ENCODE peak calls at places on chromosomes 11 and 22, in five cellular contexts. F, T, N, R and A are unnamed samples.

GRCh38 chr11:63565728-63566127 is 2.5 kb upstream of the PLAAT2 start:
- DNase-seq in F (no peak), T (no peak), N (no peak), R (no peak), A (no peak)

GRCh38 chr11:1742371-1742770 is 8.0 kb downstream of the IFITM10 start:
- DNase-seq in F (no peak), T (no peak), N (no peak), R (no peak), A (no peak)

GRCh38 chr11:45928535-45929215 is 6.2 kb downstream of the LARGE2 start:
- DNase-seq in F (no peak), T (no peak), N (no peak), R (no peak), A (no peak)

GRCh38 chr11:73461335-73461840 is 85.2 kb downstream of the RELT start:
- DNase-seq in F (peak), T (no peak), N (no peak), R (peak), A (no peak)

GRCh38 chr11:30666817-30667216 is 80.7 kb upstream of the MPPED2 start:
- DNase-seq in F (no peak), T (no peak), N (no peak), R (no peak), A (no peak)

GRCh38 chr11:11036185-11037161 is 178.6 kb upstream of the ZBED5 start:
- DNase-seq in F (peak), T (peak), N (peak), R (peak), A (peak)

GRCh38 chr11:118398797-118399564 is 2.4 kb upstream of the ATP5MG start:
- DNase-seq in F (no peak), T (peak), N (no peak), R (no peak), A (no peak)

GRCh38 chr11:119566299-119566698 is 143.3 kb upstream of the THY1 start:
- DNase-seq in F (no peak), T (no peak), N (no peak), R (no peak), A (no peak)

GRCh38 chr22:24060375-24060788 is 49.3 kb downstream of the CABIN1 start:
- DNase-seq in F (peak), T (no peak), N (peak), R (no peak), A (no peak)

GRCh38 chr22:19641983-19642451 is 72.3 kb upstream of the SEPTIN5 start:
- DNase-seq in F (no peak), T (no peak), N (no peak), R (no peak), A (no peak)

GRCh38 chr11:35293699-35294098 is 125.7 kb downstream of the SLC1A2 start:
- DNase-seq in F (no peak), T (no peak), N (no peak), R (no peak), A (no peak)

GRCh38 chr11:43278302-43278956 is 33.4 kb upstream of the API5 start:
- DNase-seq in F (no peak), T (no peak), N (no peak), R (no peak), A (peak)

GRCh38 chr22:30245985-30246901 is at the start of gene LIF:
- DNase-seq in F (peak), T (peak), N (peak), R (no peak), A (peak)

GRCh38 chr11:65414776-65415498 is 7.7 kb upstream of the NEAT1 start:
- DNase-seq in F (no peak), T (no peak), N (no peak), R (no peak), A (no peak)

GRCh38 chr11:43830928-43831440 is 49.6 kb upstream of the ALKBH3 start:
- DNase-seq in F (no peak), T (peak), N (peak), R (no peak), A (no peak)

GRCh38 chr11:111540114-111540920 is at the start of gene LAYN:
- DNase-seq in F (peak), T (peak), N (no peak), R (peak), A (peak)

GRCh38 chr11:12090761-12091261 is 19.6 kb upstream of the MICAL2 start:
- DNase-seq in F (no peak), T (no peak), N (no peak), R (no peak), A (peak)

GRCh38 chr11:96483550-96483949 is 93.7 kb downstream of the JRKL start:
- DNase-seq in F (no peak), T (no peak), N (no peak), R (no peak), A (no peak)

GRCh38 chr11:1157645-1158591 is at the start of gene MUC5AC:
- DNase-seq in F (no peak), T (no peak), N (no peak), R (no peak), A (no peak)

GRCh38 chr22:48145738-48146137 is 1383.3 kb downstream of the TBC1D22A start:
- DNase-seq in F (no peak), T (no peak), N (no peak), R (no peak), A (no peak)